ENCODE peak calls at places on chromosomes 16 and 17, in seven cellular contexts. C, Q, V, E, N, F and O are unnamed samples.

GRCh38 chr16:4709481-4709880 is 16.1 kb downstream of the NUDT16L1 start:
- DNase-seq in C (no peak), Q (no peak), V (no peak), E (no peak), N (no peak), F (no peak), O (no peak)

GRCh38 chr16:65044861-65045260 is 77.0 kb downstream of the CDH11 start:
- DNase-seq in C (no peak), Q (no peak), V (no peak), E (no peak), N (peak), F (no peak), O (no peak)

GRCh38 chr17:71910002-71910401 is 210.8 kb upstream of the SOX9 start:
- DNase-seq in C (no peak), Q (no peak), V (no peak), E (no peak), N (no peak), F (no peak), O (no peak)

GRCh38 chr17:19304209-19304608 is 58.3 kb downstream of the B9D1 start:
- DNase-seq in C (no peak), Q (peak), V (peak), E (peak), N (peak), F (no peak), O (no peak)

GRCh38 chr16:84940670-84941551 is 70.4 kb downstream of the ZDHHC7 start:
- DNase-seq in C (peak), Q (no peak), V (no peak), E (no peak), N (no peak), F (no peak), O (no peak)

GRCh38 chr17:83152745-83153611 is 73.6 kb downstream of the METRNL start:
- DNase-seq in C (no peak), Q (peak), V (no peak), E (peak), N (no peak), F (no peak), O (no peak)

GRCh38 chr17:42247734-42248133 is 28.5 kb downstream of the STAT5B start:
- DNase-seq in C (no peak), Q (peak), V (no peak), E (no peak), N (peak), F (no peak), O (no peak)

GRCh38 chr17:8062807-8063483 is 24.1 kb downstream of the ALOX15B start:
- DNase-seq in C (no peak), Q (no peak), V (no peak), E (no peak), N (no peak), F (no peak), O (no peak)

GRCh38 chr17:61407211-61407911 is 7.7 kb downstream of the TBX2 start:
- DNase-seq in C (no peak), Q (no peak), V (no peak), E (no peak), N (no peak), F (no peak), O (no peak)

GRCh38 chr16:67393790-67394270 is 532 bp upstream of the TPPP3 start:
- DNase-seq in C (no peak), Q (no peak), V (no peak), E (no peak), N (no peak), F (no peak), O (no peak)

GRCh38 chr16:78563905-78564304 is 464.5 kb downstream of the WWOX start:
- DNase-seq in C (no peak), Q (no peak), V (no peak), E (no peak), N (no peak), F (no peak), O (no peak)

GRCh38 chr16:20870122-20870521 is 30.0 kb downstream of the DCUN1D3 start:
- DNase-seq in C (no peak), Q (peak), V (no peak), E (no peak), N (no peak), F (no peak), O (no peak)

GRCh38 chr16:8588703-8589292 is 1.5 kb downstream of the TMEM114 start:
- DNase-seq in C (no peak), Q (no peak), V (no peak), E (no peak), N (no peak), F (no peak), O (no peak)

GRCh38 chr16:83957296-83957855 is 4.3 kb downstream of the OSGIN1 start:
- DNase-seq in C (no peak), Q (no peak), V (no peak), E (no peak), N (no peak), F (no peak), O (no peak)

GRCh38 chr16:14668556-14669223 is 25.4 kb downstream of the PLA2G10 start:
- DNase-seq in C (no peak), Q (no peak), V (no peak), E (no peak), N (no peak), F (no peak), O (no peak)

GRCh38 chr17:2122641-2123302 is 67.9 kb downstream of the HIC1 start:
- DNase-seq in C (peak), Q (peak), V (no peak), E (peak), N (peak), F (no peak), O (no peak)

GRCh38 chr16:65574311-65574966 is 452.6 kb upstream of the CDH11 start:
- DNase-seq in C (no peak), Q (no peak), V (no peak), E (no peak), N (no peak), F (peak), O (no peak)

GRCh38 chr17:77281024-77281903 is 140.5 kb downstream of the SEC14L1 start:
- DNase-seq in C (peak), Q (no peak), V (peak), E (peak), N (no peak), F (peak), O (peak)

GRCh38 chr17:38434178-38434665 is 6.0 kb downstream of the ARHGAP23 start:
- DNase-seq in C (no peak), Q (no peak), V (no peak), E (no peak), N (no peak), F (peak), O (no peak)

GRCh38 chr16:30474062-30474452 is 1.5 kb downstream of the ITGAL start:
- DNase-seq in C (no peak), Q (no peak), V (no peak), E (no peak), N (no peak), F (no peak), O (no peak)

GRCh38 chr17:2936771-2937321 is 126.6 kb downstream of the OR1D5 start:
- DNase-seq in C (no peak), Q (no peak), V (no peak), E (no peak), N (no peak), F (no peak), O (no peak)

GRCh38 chr17:41967921-41968578 is 1.5 kb downstream of the CNP start:
- DNase-seq in C (no peak), Q (no peak), V (no peak), E (no peak), N (no peak), F (no peak), O (no peak)

GRCh38 chr16:26019885-26020284 is 328.1 kb downstream of the HS3ST4 start:
- DNase-seq in C (no peak), Q (no peak), V (no peak), E (no peak), N (no peak), F (no peak), O (no peak)

GRCh38 chr17:61058066-61058465 is 341.6 kb upstream of the TBX2 start:
- DNase-seq in C (no peak), Q (no peak), V (no peak), E (no peak), N (no peak), F (no peak), O (no peak)

GRCh38 chr17:77373298-77374169 is 232.8 kb downstream of the SEC14L1 start:
- DNase-seq in C (peak), Q (no peak), V (no peak), E (peak), N (no peak), F (no peak), O (no peak)

GRCh38 chr17:65177901-65178300 is 40.7 kb downstream of the RGS9 start:
- DNase-seq in C (no peak), Q (no peak), V (peak), E (no peak), N (peak), F (no peak), O (no peak)

GRCh38 chr16:66447491-66447890 is 20.4 kb downstream of the BEAN1 start:
- DNase-seq in C (no peak), Q (no peak), V (no peak), E (no peak), N (no peak), F (no peak), O (no peak)

GRCh38 chr17:82300707-82301270 is 16.6 kb downstream of the CD7 start:
- DNase-seq in C (peak), Q (peak), V (no peak), E (peak), N (no peak), F (peak), O (no peak)